ENCODE peak calls at places on chromosomes 5 and 9, in five cellular contexts. B is C1 segment of cervical spinal cord, K is smooth muscle cell of the brain vasculature, P is spleen, M is colonic mucosa. O is an unnamed sample.

GRCh38 chr5:114055318-114055788 is 306.5 kb upstream of the KCNN2 start:
- DNase-seq in B (peak; percentile 4), K (peak; percentile 20), P (no peak), M (peak; percentile 20), O (no peak)

GRCh38 chr5:168592014-168592368 is 12.8 kb upstream of the PANK3 start:
- DNase-seq in B (no peak), K (no peak), P (no peak), M (no peak), O (no peak)

GRCh38 chr5:10671041-10672008 is 89.7 kb downstream of the DAP start:
- DNase-seq in B (no peak), K (no peak), P (no peak), M (no peak), O (no peak)

GRCh38 chr5:159098285-159099048 is 1.2 kb downstream of the EBF1 start:
- DNase-seq in B (no peak), K (no peak), P (no peak), M (no peak), O (no peak)

GRCh38 chr9:136782452-136782851 is 8.7 kb upstream of the TMEM141 start:
- DNase-seq in B (no peak), K (no peak), P (no peak), M (no peak), O (no peak)

GRCh38 chr5:1917830-1918487 is 35.2 kb upstream of the IRX4 start:
- DNase-seq in B (no peak), K (no peak), P (peak; percentile 52), M (no peak), O (no peak)

GRCh38 chr9:121976751-121977150 is 116.4 kb downstream of the TTLL11 start:
- DNase-seq in B (no peak), K (no peak), P (no peak), M (no peak), O (no peak)

GRCh38 chr9:70159630-70160029 is 99.1 kb upstream of the SMC5 start:
- DNase-seq in B (no peak), K (no peak), P (no peak), M (peak; percentile 22), O (no peak)